ENCODE peak calls at places on chromosomes 2 and 18, in eight cellular contexts. W is thoracic aorta, J is psoas muscle, A is GM23338, N is Panc1, Y is D721Med, R is MM.1S, C is GM20000. K is an unnamed sample.
A peak's percentile ranks its signal among the peaks of the same experiment; 100 is the strongest.

GRCh38 chr2:190696792-190697398 is 48.0 kb downstream of the NAB1 start:
- DNase-seq in C (no peak), Y (no peak), N (no peak), J (no peak), A (peak; percentile 75), R (no peak), W (no peak), K (no peak)

GRCh38 chr2:72207334-72207733 is 59.7 kb upstream of the CYP26B1 start:
- DNase-seq in Y (no peak), W (no peak), R (no peak), J (no peak), C (no peak), N (no peak), A (no peak), K (no peak)

GRCh38 chr2:241844831-241845578 is 13.7 kb downstream of the PDCD1 start:
- DNase-seq in C (no peak), J (no peak), A (no peak), R (no peak), Y (no peak), N (no peak), W (no peak), K (no peak)

GRCh38 chr18:2905802-2906521 is 59.2 kb downstream of the EMILIN2 start:
- DNase-seq in N (no peak), C (peak; percentile 77), J (peak; percentile 75), A (peak; percentile 69), Y (no peak), R (no peak), W (no peak), K (peak; percentile 42)

GRCh38 chr2:120441351-120441700 is 95.4 kb downstream of the INHBB start:
- DNase-seq in Y (no peak), R (no peak), C (no peak), J (no peak), A (no peak), W (no peak), N (no peak), K (no peak)

GRCh38 chr2:12965540-12966269 is 249.0 kb downstream of the TRIB2 start:
- DNase-seq in J (no peak), W (no peak), N (peak; percentile 25), C (no peak), R (peak; percentile 25), A (no peak), Y (no peak), K (peak; percentile 49)

GRCh38 chr18:78813156-78813555 is 166.5 kb upstream of the SALL3 start:
- DNase-seq in A (peak; percentile 8), J (no peak), Y (no peak), C (no peak), R (no peak), N (no peak), W (no peak), K (no peak)

GRCh38 chr2:170953976-170954375 is 24.9 kb downstream of the GORASP2 start:
- DNase-seq in Y (no peak), R (no peak), A (no peak), J (no peak), W (no peak), N (no peak), C (no peak), K (no peak)

GRCh38 chr2:36356199-36356989 is 816 bp downstream of the CRIM1 start:
- DNase-seq in R (peak; percentile 39), C (peak; percentile 51), Y (no peak), W (no peak), N (no peak), A (peak; percentile 58), J (peak; percentile 49), K (no peak)

GRCh38 chr2:174778479-174778962 is 14.2 kb upstream of the CHRNA1 start:
- DNase-seq in Y (no peak), W (no peak), R (no peak), N (no peak), J (peak; percentile 22), C (peak; percentile 51), A (no peak), K (no peak)

GRCh38 chr2:109473616-109474318 is 140.0 kb downstream of the SEPTIN10 start:
- DNase-seq in N (no peak), R (peak; percentile 94), C (no peak), A (no peak), W (no peak), Y (no peak), J (no peak), K (no peak)

GRCh38 chr2:145096582-145096981 is 576.7 kb upstream of the ZEB2 start:
- DNase-seq in N (no peak), J (no peak), R (no peak), A (no peak), Y (no peak), W (no peak), C (no peak), K (peak; percentile 3)

GRCh38 chr2:111042772-111043771 is 77.6 kb upstream of the BCL2L11 start:
- DNase-seq in N (no peak), C (peak; percentile 52), R (no peak), A (no peak), W (no peak), J (no peak), Y (no peak), K (no peak)

GRCh38 chr2:72496479-72496878 is 329.4 kb downstream of the EXOC6B start:
- DNase-seq in W (no peak), R (no peak), N (no peak), Y (no peak), C (no peak), J (no peak), A (no peak), K (no peak)

GRCh38 chr18:58549814-58550339 is 79.0 kb downstream of the ALPK2 start:
- DNase-seq in A (no peak), J (no peak), N (no peak), C (no peak), Y (no peak), W (no peak), R (no peak), K (no peak)

GRCh38 chr18:3265564-3266033 is 3.7 kb downstream of the MYL12B start:
- DNase-seq in A (peak; percentile 60), C (no peak), N (no peak), R (no peak), W (no peak), Y (no peak), J (no peak), K (peak; percentile 27)

GRCh38 chr2:69514836-69515235 is 77.6 kb upstream of the NFU1 start:
- DNase-seq in N (no peak), C (no peak), Y (peak; percentile 63), R (no peak), W (no peak), A (no peak), J (no peak), K (no peak)

GRCh38 chr2:69510204-69510603 is 73.0 kb upstream of the NFU1 start:
- DNase-seq in Y (no peak), N (no peak), J (no peak), C (no peak), W (no peak), R (no peak), A (no peak), K (no peak)

GRCh38 chr2:69517410-69517809 is 80.2 kb upstream of the NFU1 start:
- DNase-seq in C (no peak), J (no peak), A (no peak), R (no peak), Y (no peak), N (no peak), W (no peak), K (no peak)

GRCh38 chr2:69512446-69512845 is 75.2 kb upstream of the NFU1 start:
- DNase-seq in Y (no peak), R (no peak), W (no peak), C (no peak), J (no peak), N (no peak), A (no peak), K (no peak)

DNA sequence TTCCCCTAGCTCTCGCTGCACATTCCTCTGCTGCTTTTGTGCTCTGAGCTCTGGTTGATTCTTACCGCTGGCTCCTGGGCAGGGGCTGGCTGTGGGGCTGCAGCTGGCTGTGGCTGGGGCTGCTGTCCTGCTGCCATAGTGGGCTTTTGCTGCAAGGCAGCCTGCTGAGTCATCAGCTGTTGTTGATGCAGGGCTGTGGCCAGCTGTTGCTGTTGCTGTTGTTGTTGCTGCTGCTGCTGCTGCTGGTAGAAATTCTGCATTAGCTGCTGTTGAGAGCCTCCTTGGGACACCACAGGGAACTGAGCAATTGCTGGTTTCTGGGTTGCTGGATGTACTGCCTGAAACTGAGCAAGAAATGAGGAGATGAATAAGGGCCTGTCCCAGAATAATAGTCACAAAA is 77.2 kb upstream of the NFU1 start:
- DNase-seq in A (peak; percentile 19), N (no peak), C (no peak), R (no peak), J (no peak), W (no peak), Y (no peak), K (no peak)
- TF ChIP-seq CTCF in A (no peak), N (no peak), C (no peak), R (no peak), J (no peak), W (no peak), Y (no peak), K (no peak)

DNA sequence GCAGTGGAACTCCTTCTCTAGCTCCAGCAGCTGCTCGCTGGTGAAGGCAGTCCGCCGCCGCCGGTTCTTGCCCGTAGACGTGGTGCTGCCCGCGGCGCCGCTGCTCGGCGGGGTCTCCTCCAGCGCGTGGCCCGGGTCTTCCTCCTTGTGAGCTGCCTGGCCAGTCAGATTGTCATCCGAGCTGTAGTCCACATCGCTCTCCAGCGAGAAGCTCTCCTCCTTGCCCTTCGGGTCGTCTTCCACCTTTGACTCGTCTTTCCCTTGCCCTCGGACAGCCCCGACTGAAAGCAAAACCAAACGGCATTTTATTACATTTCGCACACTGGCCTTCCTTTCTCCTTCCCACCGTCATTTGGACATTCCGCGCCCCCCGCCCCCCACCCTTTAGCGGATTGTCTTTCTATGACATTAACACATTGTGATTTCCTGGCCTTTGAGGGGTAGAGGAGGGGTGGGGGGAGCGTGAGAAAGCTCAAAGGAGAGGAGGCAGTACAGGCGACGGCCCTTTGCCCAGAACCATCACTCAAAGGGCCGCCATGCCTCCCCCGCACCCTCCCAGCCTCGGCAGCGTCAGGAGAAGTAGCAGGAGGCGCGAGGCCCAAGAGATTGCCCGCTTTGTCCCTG is 1.9 kb downstream of the GBX2 start:
- DNase-seq in W (no peak), A (peak; percentile 60), J (no peak), R (no peak), C (peak; percentile 39), Y (no peak), N (no peak), K (no peak)
- TF ChIP-seq CTCF in W (no peak), A (no peak), J (no peak), R (no peak), C (no peak), Y (no peak), N (no peak), K (no peak)

DNA sequence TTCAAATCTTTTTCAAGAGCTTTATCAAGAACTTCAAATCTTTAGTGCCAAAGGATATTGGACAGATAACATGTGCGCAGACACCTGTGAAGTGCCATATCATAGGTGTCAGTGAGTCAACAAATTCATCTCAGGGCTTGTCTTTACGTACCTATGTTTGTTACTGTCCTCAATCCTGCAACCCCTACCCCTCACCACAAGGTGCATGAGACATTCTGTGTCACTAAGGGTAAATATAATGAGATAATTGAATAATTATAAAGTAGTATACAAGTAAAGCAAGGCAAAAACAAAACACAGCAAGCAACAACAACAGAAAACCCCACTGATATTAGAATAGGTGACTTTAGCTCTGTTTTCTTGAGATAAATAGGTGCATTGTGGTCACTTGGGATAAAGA is 1495.8 kb upstream of the TMEFF2 start:
- DNase-seq in C (no peak), J (no peak), W (no peak), R (no peak), Y (no peak), N (no peak), A (no peak), K (no peak)
- TF ChIP-seq CTCF in C (no peak), J (no peak), W (no peak), R (no peak), Y (no peak), N (no peak), A (peak; percentile 24), K (no peak)

GRCh38 chr2:3535794-3536681 is 16.7 kb upstream of the ADI1 start:
- DNase-seq in J (peak; percentile 70), N (peak; percentile 67), Y (no peak), C (peak; percentile 36), W (peak; percentile 38), A (no peak), R (no peak), K (peak; percentile 67)
- TF ChIP-seq CTCF in J (no peak), N (no peak), Y (no peak), C (no peak), W (no peak), A (no peak), R (no peak), K (no peak)